ENCODE peak calls at places on chromosome 10, in seven cellular contexts. One of them, this sample, is unnamed.

GRCh38 chr10:70348228-70348850 is 34.1 kb downstream of the LRRC20 start:
- DNase-seq in cardiac septum: no peak
- DNase-seq in activated T-helper 1 cell treated with anti-CD3 and anti-CD28 coated beads, Interleukin-12 subunit alpha, Interleukin-12 subunit beta, Interleukin-2, Interleukin-4 antibody, amounts not matched to agents 30 ng/mL and 10 ng/mL and 1 ng/mL, durations not matched to agents 14 hours and 24 hours and 36 hours: no peak
- DNase-seq in fibroblast of lung: peak
- DNase-seq in adipocyte: peak
- DNase-seq in Calu3: peak
- DNase-seq in activated effector memory CD4-positive, alpha-beta T cell treated with Interleukin-2 at 50 U/mL for 16 hours: no peak
- DNase-seq in this sample: no peak

GRCh38 chr10:105291571-105291970 is 650.5 kb downstream of the SORCS3 start:
- DNase-seq in cardiac septum: no peak
- DNase-seq in activated T-helper 1 cell treated with anti-CD3 and anti-CD28 coated beads, Interleukin-12 subunit alpha, Interleukin-12 subunit beta, Interleukin-2, Interleukin-4 antibody, amounts not matched to agents 30 ng/mL and 10 ng/mL and 1 ng/mL, durations not matched to agents 14 hours and 24 hours and 36 hours: no peak
- DNase-seq in fibroblast of lung: no peak
- DNase-seq in adipocyte: no peak
- DNase-seq in Calu3: no peak
- DNase-seq in activated effector memory CD4-positive, alpha-beta T cell treated with Interleukin-2 at 50 U/mL for 16 hours: no peak
- DNase-seq in this sample: no peak

GRCh38 chr10:15489431-15489830 is 118.3 kb upstream of the FAM171A1 start:
- DNase-seq in cardiac septum: no peak
- DNase-seq in activated T-helper 1 cell treated with anti-CD3 and anti-CD28 coated beads, Interleukin-12 subunit alpha, Interleukin-12 subunit beta, Interleukin-2, Interleukin-4 antibody, amounts not matched to agents 30 ng/mL and 10 ng/mL and 1 ng/mL, durations not matched to agents 14 hours and 24 hours and 36 hours: no peak
- DNase-seq in fibroblast of lung: no peak
- DNase-seq in adipocyte: no peak
- DNase-seq in Calu3: no peak
- DNase-seq in activated effector memory CD4-positive, alpha-beta T cell treated with Interleukin-2 at 50 U/mL for 16 hours: no peak
- DNase-seq in this sample: no peak

GRCh38 chr10:45561952-45562351 is 110.6 kb downstream of the ZFAND4 start:
- DNase-seq in cardiac septum: no peak
- DNase-seq in activated T-helper 1 cell treated with anti-CD3 and anti-CD28 coated beads, Interleukin-12 subunit alpha, Interleukin-12 subunit beta, Interleukin-2, Interleukin-4 antibody, amounts not matched to agents 30 ng/mL and 10 ng/mL and 1 ng/mL, durations not matched to agents 14 hours and 24 hours and 36 hours: no peak
- DNase-seq in fibroblast of lung: no peak
- DNase-seq in adipocyte: no peak
- DNase-seq in Calu3: no peak
- DNase-seq in activated effector memory CD4-positive, alpha-beta T cell treated with Interleukin-2 at 50 U/mL for 16 hours: no peak
- DNase-seq in this sample: no peak

GRCh38 chr10:86899670-86900276 is 57.6 kb downstream of the MMRN2 start:
- DNase-seq in cardiac septum: no peak
- DNase-seq in activated T-helper 1 cell treated with anti-CD3 and anti-CD28 coated beads, Interleukin-12 subunit alpha, Interleukin-12 subunit beta, Interleukin-2, Interleukin-4 antibody, amounts not matched to agents 30 ng/mL and 10 ng/mL and 1 ng/mL, durations not matched to agents 14 hours and 24 hours and 36 hours: peak
- DNase-seq in fibroblast of lung: peak
- DNase-seq in adipocyte: peak
- DNase-seq in Calu3: peak
- DNase-seq in activated effector memory CD4-positive, alpha-beta T cell treated with Interleukin-2 at 50 U/mL for 16 hours: no peak
- DNase-seq in this sample: no peak

GRCh38 chr10:23439920-23440875 is 1.3 kb downstream of the OTUD1 start:
- DNase-seq in cardiac septum: no peak
- DNase-seq in activated T-helper 1 cell treated with anti-CD3 and anti-CD28 coated beads, Interleukin-12 subunit alpha, Interleukin-12 subunit beta, Interleukin-2, Interleukin-4 antibody, amounts not matched to agents 30 ng/mL and 10 ng/mL and 1 ng/mL, durations not matched to agents 14 hours and 24 hours and 36 hours: peak
- DNase-seq in fibroblast of lung: peak
- DNase-seq in adipocyte: peak
- DNase-seq in Calu3: peak
- DNase-seq in activated effector memory CD4-positive, alpha-beta T cell treated with Interleukin-2 at 50 U/mL for 16 hours: peak
- DNase-seq in this sample: peak

GRCh38 chr10:60304832-60305231 is 84.8 kb downstream of the ANK3 start:
- DNase-seq in cardiac septum: no peak
- DNase-seq in activated T-helper 1 cell treated with anti-CD3 and anti-CD28 coated beads, Interleukin-12 subunit alpha, Interleukin-12 subunit beta, Interleukin-2, Interleukin-4 antibody, amounts not matched to agents 30 ng/mL and 10 ng/mL and 1 ng/mL, durations not matched to agents 14 hours and 24 hours and 36 hours: no peak
- DNase-seq in fibroblast of lung: no peak
- DNase-seq in adipocyte: no peak
- DNase-seq in Calu3: no peak
- DNase-seq in activated effector memory CD4-positive, alpha-beta T cell treated with Interleukin-2 at 50 U/mL for 16 hours: no peak
- DNase-seq in this sample: no peak

GRCh38 chr10:69004821-69005220 is 16.2 kb downstream of the KIFBP start:
- DNase-seq in cardiac septum: no peak
- DNase-seq in activated T-helper 1 cell treated with anti-CD3 and anti-CD28 coated beads, Interleukin-12 subunit alpha, Interleukin-12 subunit beta, Interleukin-2, Interleukin-4 antibody, amounts not matched to agents 30 ng/mL and 10 ng/mL and 1 ng/mL, durations not matched to agents 14 hours and 24 hours and 36 hours: no peak
- DNase-seq in fibroblast of lung: peak
- DNase-seq in adipocyte: peak
- DNase-seq in Calu3: no peak
- DNase-seq in activated effector memory CD4-positive, alpha-beta T cell treated with Interleukin-2 at 50 U/mL for 16 hours: no peak
- DNase-seq in this sample: no peak

GRCh38 chr10:28705472-28705871 is 28.2 kb downstream of the BAMBI start:
- DNase-seq in cardiac septum: no peak
- DNase-seq in activated T-helper 1 cell treated with anti-CD3 and anti-CD28 coated beads, Interleukin-12 subunit alpha, Interleukin-12 subunit beta, Interleukin-2, Interleukin-4 antibody, amounts not matched to agents 30 ng/mL and 10 ng/mL and 1 ng/mL, durations not matched to agents 14 hours and 24 hours and 36 hours: no peak
- DNase-seq in fibroblast of lung: no peak
- DNase-seq in adipocyte: no peak
- DNase-seq in Calu3: no peak
- DNase-seq in activated effector memory CD4-positive, alpha-beta T cell treated with Interleukin-2 at 50 U/mL for 16 hours: no peak
- DNase-seq in this sample: no peak